ENCODE peak calls at places on chromosomes 12 and 14, in five cellular contexts. One of them, this sample, is unnamed.

GRCh38 chr12:46562625-46563228 is 190.2 kb upstream of the SLC38A2 start:
- DNase-seq in stimulated activated CD8-positive, alpha-beta memory T cell treated with anti-CD3 and anti-CD28 coated beads, Interleukin-15, amount 100 ng/mL, for 24 hours: no peak
- DNase-seq in neural crest cell: no peak
- DNase-seq in activated naive CD4-positive, alpha-beta T cell treated with anti-CD3 and anti-CD28 coated beads, Interleukin-2, amount 10 ng/mL, durations not matched to agents 7 days and 5 days: no peak
- DNase-seq in endothelial cell: no peak
- DNase-seq in this sample: no peak

GRCh38 chr14:23538785-23539184 is 12.8 kb downstream of the ZFHX2 start:
- DNase-seq in stimulated activated CD8-positive, alpha-beta memory T cell treated with anti-CD3 and anti-CD28 coated beads, Interleukin-15, amount 100 ng/mL, for 24 hours: no peak
- DNase-seq in neural crest cell: no peak
- DNase-seq in activated naive CD4-positive, alpha-beta T cell treated with anti-CD3 and anti-CD28 coated beads, Interleukin-2, amount 10 ng/mL, durations not matched to agents 7 days and 5 days: no peak
- DNase-seq in endothelial cell: no peak
- DNase-seq in this sample: no peak

GRCh38 chr12:464484-465267 is 4.9 kb downstream of the B4GALNT3 start:
- DNase-seq in stimulated activated CD8-positive, alpha-beta memory T cell treated with anti-CD3 and anti-CD28 coated beads, Interleukin-15, amount 100 ng/mL, for 24 hours: no peak
- DNase-seq in neural crest cell: no peak
- DNase-seq in activated naive CD4-positive, alpha-beta T cell treated with anti-CD3 and anti-CD28 coated beads, Interleukin-2, amount 10 ng/mL, durations not matched to agents 7 days and 5 days: no peak
- DNase-seq in endothelial cell: no peak
- DNase-seq in this sample: no peak

GRCh38 chr14:46571970-46572369 is 79.6 kb downstream of the RPL10L start:
- DNase-seq in stimulated activated CD8-positive, alpha-beta memory T cell treated with anti-CD3 and anti-CD28 coated beads, Interleukin-15, amount 100 ng/mL, for 24 hours: no peak
- DNase-seq in neural crest cell: no peak
- DNase-seq in activated naive CD4-positive, alpha-beta T cell treated with anti-CD3 and anti-CD28 coated beads, Interleukin-2, amount 10 ng/mL, durations not matched to agents 7 days and 5 days: no peak
- DNase-seq in endothelial cell: no peak
- DNase-seq in this sample: no peak

GRCh38 chr12:110743571-110744093 is 941 bp upstream of the PPP1CC start:
- DNase-seq in stimulated activated CD8-positive, alpha-beta memory T cell treated with anti-CD3 and anti-CD28 coated beads, Interleukin-15, amount 100 ng/mL, for 24 hours: no peak
- DNase-seq in neural crest cell: peak
- DNase-seq in activated naive CD4-positive, alpha-beta T cell treated with anti-CD3 and anti-CD28 coated beads, Interleukin-2, amount 10 ng/mL, durations not matched to agents 7 days and 5 days: no peak
- DNase-seq in endothelial cell: no peak
- DNase-seq in this sample: no peak

GRCh38 chr14:77804592-77804991 is 4.7 kb downstream of the ADCK1 start:
- DNase-seq in stimulated activated CD8-positive, alpha-beta memory T cell treated with anti-CD3 and anti-CD28 coated beads, Interleukin-15, amount 100 ng/mL, for 24 hours: no peak
- DNase-seq in neural crest cell: no peak
- DNase-seq in activated naive CD4-positive, alpha-beta T cell treated with anti-CD3 and anti-CD28 coated beads, Interleukin-2, amount 10 ng/mL, durations not matched to agents 7 days and 5 days: peak
- DNase-seq in endothelial cell: peak
- DNase-seq in this sample: peak

GRCh38 chr12:108643941-108644742 is 10.4 kb upstream of the SELPLG start:
- DNase-seq in stimulated activated CD8-positive, alpha-beta memory T cell treated with anti-CD3 and anti-CD28 coated beads, Interleukin-15, amount 100 ng/mL, for 24 hours: no peak
- DNase-seq in neural crest cell: no peak
- DNase-seq in activated naive CD4-positive, alpha-beta T cell treated with anti-CD3 and anti-CD28 coated beads, Interleukin-2, amount 10 ng/mL, durations not matched to agents 7 days and 5 days: no peak
- DNase-seq in endothelial cell: no peak
- DNase-seq in this sample: no peak

GRCh38 chr14:59377991-59378720 is 87.0 kb downstream of the GPR135 start:
- DNase-seq in stimulated activated CD8-positive, alpha-beta memory T cell treated with anti-CD3 and anti-CD28 coated beads, Interleukin-15, amount 100 ng/mL, for 24 hours: no peak
- DNase-seq in neural crest cell: no peak
- DNase-seq in activated naive CD4-positive, alpha-beta T cell treated with anti-CD3 and anti-CD28 coated beads, Interleukin-2, amount 10 ng/mL, durations not matched to agents 7 days and 5 days: no peak
- DNase-seq in endothelial cell: no peak
- DNase-seq in this sample: no peak

GRCh38 chr12:5945071-5946008 is at the start of gene ANO2:
- DNase-seq in stimulated activated CD8-positive, alpha-beta memory T cell treated with anti-CD3 and anti-CD28 coated beads, Interleukin-15, amount 100 ng/mL, for 24 hours: no peak
- DNase-seq in neural crest cell: peak
- DNase-seq in activated naive CD4-positive, alpha-beta T cell treated with anti-CD3 and anti-CD28 coated beads, Interleukin-2, amount 10 ng/mL, durations not matched to agents 7 days and 5 days: no peak
- DNase-seq in endothelial cell: peak
- DNase-seq in this sample: no peak

GRCh38 chr12:8554451-8555195 is 13.9 kb upstream of the CLEC4E start:
- DNase-seq in stimulated activated CD8-positive, alpha-beta memory T cell treated with anti-CD3 and anti-CD28 coated beads, Interleukin-15, amount 100 ng/mL, for 24 hours: no peak
- DNase-seq in neural crest cell: no peak
- DNase-seq in activated naive CD4-positive, alpha-beta T cell treated with anti-CD3 and anti-CD28 coated beads, Interleukin-2, amount 10 ng/mL, durations not matched to agents 7 days and 5 days: no peak
- DNase-seq in endothelial cell: no peak
- DNase-seq in this sample: no peak

GRCh38 chr12:102917026-102917787 is at the start of gene PAH:
- DNase-seq in stimulated activated CD8-positive, alpha-beta memory T cell treated with anti-CD3 and anti-CD28 coated beads, Interleukin-15, amount 100 ng/mL, for 24 hours: no peak
- DNase-seq in neural crest cell: no peak
- DNase-seq in activated naive CD4-positive, alpha-beta T cell treated with anti-CD3 and anti-CD28 coated beads, Interleukin-2, amount 10 ng/mL, durations not matched to agents 7 days and 5 days: peak
- DNase-seq in endothelial cell: no peak
- DNase-seq in this sample: peak

GRCh38 chr14:67618617-67619063 is 1.1 kb upstream of the ARG2 start:
- DNase-seq in stimulated activated CD8-positive, alpha-beta memory T cell treated with anti-CD3 and anti-CD28 coated beads, Interleukin-15, amount 100 ng/mL, for 24 hours: no peak
- DNase-seq in neural crest cell: no peak
- DNase-seq in activated naive CD4-positive, alpha-beta T cell treated with anti-CD3 and anti-CD28 coated beads, Interleukin-2, amount 10 ng/mL, durations not matched to agents 7 days and 5 days: peak
- DNase-seq in endothelial cell: peak
- DNase-seq in this sample: no peak

GRCh38 chr12:40794087-40794486 is 101.8 kb downstream of the CNTN1 start:
- DNase-seq in stimulated activated CD8-positive, alpha-beta memory T cell treated with anti-CD3 and anti-CD28 coated beads, Interleukin-15, amount 100 ng/mL, for 24 hours: no peak
- DNase-seq in neural crest cell: no peak
- DNase-seq in activated naive CD4-positive, alpha-beta T cell treated with anti-CD3 and anti-CD28 coated beads, Interleukin-2, amount 10 ng/mL, durations not matched to agents 7 days and 5 days: no peak
- DNase-seq in endothelial cell: no peak
- DNase-seq in this sample: no peak

GRCh38 chr12:109738209-109738608 is 24.6 kb downstream of the FAM222A start:
- DNase-seq in stimulated activated CD8-positive, alpha-beta memory T cell treated with anti-CD3 and anti-CD28 coated beads, Interleukin-15, amount 100 ng/mL, for 24 hours: no peak
- DNase-seq in neural crest cell: no peak
- DNase-seq in activated naive CD4-positive, alpha-beta T cell treated with anti-CD3 and anti-CD28 coated beads, Interleukin-2, amount 10 ng/mL, durations not matched to agents 7 days and 5 days: no peak
- DNase-seq in endothelial cell: no peak
- DNase-seq in this sample: no peak

GRCh38 chr14:76918751-76919421 is 92.7 kb downstream of the LRRC74A start:
- DNase-seq in stimulated activated CD8-positive, alpha-beta memory T cell treated with anti-CD3 and anti-CD28 coated beads, Interleukin-15, amount 100 ng/mL, for 24 hours: no peak
- DNase-seq in neural crest cell: no peak
- DNase-seq in activated naive CD4-positive, alpha-beta T cell treated with anti-CD3 and anti-CD28 coated beads, Interleukin-2, amount 10 ng/mL, durations not matched to agents 7 days and 5 days: no peak
- DNase-seq in endothelial cell: peak
- DNase-seq in this sample: no peak

GRCh38 chr12:125140918-125141573 is 75.8 kb downstream of the AACS start:
- DNase-seq in stimulated activated CD8-positive, alpha-beta memory T cell treated with anti-CD3 and anti-CD28 coated beads, Interleukin-15, amount 100 ng/mL, for 24 hours: no peak
- DNase-seq in neural crest cell: no peak
- DNase-seq in activated naive CD4-positive, alpha-beta T cell treated with anti-CD3 and anti-CD28 coated beads, Interleukin-2, amount 10 ng/mL, durations not matched to agents 7 days and 5 days: no peak
- DNase-seq in endothelial cell: no peak
- DNase-seq in this sample: no peak

GRCh38 chr14:79332504-79333197 is 878.7 kb downstream of the DIO2 start:
- DNase-seq in stimulated activated CD8-positive, alpha-beta memory T cell treated with anti-CD3 and anti-CD28 coated beads, Interleukin-15, amount 100 ng/mL, for 24 hours: no peak
- DNase-seq in neural crest cell: no peak
- DNase-seq in activated naive CD4-positive, alpha-beta T cell treated with anti-CD3 and anti-CD28 coated beads, Interleukin-2, amount 10 ng/mL, durations not matched to agents 7 days and 5 days: no peak
- DNase-seq in endothelial cell: no peak
- DNase-seq in this sample: no peak

GRCh38 chr14:104530651-104531050 is 48.9 kb upstream of the C14orf180 start:
- DNase-seq in stimulated activated CD8-positive, alpha-beta memory T cell treated with anti-CD3 and anti-CD28 coated beads, Interleukin-15, amount 100 ng/mL, for 24 hours: no peak
- DNase-seq in neural crest cell: no peak
- DNase-seq in activated naive CD4-positive, alpha-beta T cell treated with anti-CD3 and anti-CD28 coated beads, Interleukin-2, amount 10 ng/mL, durations not matched to agents 7 days and 5 days: no peak
- DNase-seq in endothelial cell: no peak
- DNase-seq in this sample: no peak

GRCh38 chr12:131919366-131920156 is 9.5 kb upstream of the PUS1 start:
- DNase-seq in stimulated activated CD8-positive, alpha-beta memory T cell treated with anti-CD3 and anti-CD28 coated beads, Interleukin-15, amount 100 ng/mL, for 24 hours: no peak
- DNase-seq in neural crest cell: no peak
- DNase-seq in activated naive CD4-positive, alpha-beta T cell treated with anti-CD3 and anti-CD28 coated beads, Interleukin-2, amount 10 ng/mL, durations not matched to agents 7 days and 5 days: no peak
- DNase-seq in endothelial cell: no peak
- DNase-seq in this sample: no peak